ENCODE peak calls at places on chromosomes 7 and 10, in nine cellular contexts. One of them, this sample, is unnamed.

GRCh38 chr7:7761974-7762769 is 43.8 kb upstream of the RPA3 start:
- DNase-seq in WTC11: no peak
- DNase-seq in GM12864: no peak
- DNase-seq in brain microvascular endothelial cell: peak; percentile 33
- DNase-seq in fibroblast of mammary gland: peak; percentile 78
- DNase-seq in GM20000: peak; percentile 29
- DNase-seq in heart right ventricle: no peak
- DNase-seq in body of pancreas: no peak
- DNase-seq in CD4-positive, alpha-beta T cell: no peak
- DNase-seq in this sample: no peak

GRCh38 chr10:3805227-3805790 is 20.3 kb upstream of the KLF6 start:
- DNase-seq in GM20000: no peak
- DNase-seq in WTC11: no peak
- DNase-seq in heart right ventricle: no peak
- DNase-seq in CD4-positive, alpha-beta T cell: peak; percentile 35
- DNase-seq in body of pancreas: peak; percentile 67
- DNase-seq in brain microvascular endothelial cell: peak; percentile 92
- DNase-seq in fibroblast of mammary gland: peak; percentile 97
- DNase-seq in GM12864: no peak
- DNase-seq in this sample: no peak

GRCh38 chr10:54985732-54986131 is 184.7 kb upstream of the PCDH15 start:
- DNase-seq in brain microvascular endothelial cell: no peak
- DNase-seq in body of pancreas: no peak
- DNase-seq in WTC11: no peak
- DNase-seq in fibroblast of mammary gland: peak; percentile 17
- DNase-seq in GM12864: no peak
- DNase-seq in CD4-positive, alpha-beta T cell: no peak
- DNase-seq in heart right ventricle: no peak
- DNase-seq in GM20000: peak; percentile 6
- DNase-seq in this sample: no peak

GRCh38 chr10:5600908-5601307 is 65.5 kb downstream of the ASB13 start:
- DNase-seq in GM20000: no peak
- DNase-seq in GM12864: no peak
- DNase-seq in body of pancreas: no peak
- DNase-seq in fibroblast of mammary gland: no peak
- DNase-seq in CD4-positive, alpha-beta T cell: no peak
- DNase-seq in WTC11: no peak
- DNase-seq in brain microvascular endothelial cell: no peak
- DNase-seq in heart right ventricle: no peak
- DNase-seq in this sample: no peak

GRCh38 chr10:26095781-26096180 is 120.8 kb upstream of the GAD2 start:
- DNase-seq in GM20000: no peak
- DNase-seq in GM12864: no peak
- DNase-seq in WTC11: no peak
- DNase-seq in brain microvascular endothelial cell: no peak
- DNase-seq in fibroblast of mammary gland: no peak
- DNase-seq in CD4-positive, alpha-beta T cell: no peak
- DNase-seq in heart right ventricle: no peak
- DNase-seq in body of pancreas: no peak
- DNase-seq in this sample: no peak

GRCh38 chr10:17188644-17189172 is 12.8 kb downstream of the TRDMT1 start:
- DNase-seq in GM12864: no peak
- DNase-seq in brain microvascular endothelial cell: no peak
- DNase-seq in body of pancreas: no peak
- DNase-seq in GM20000: no peak
- DNase-seq in WTC11: no peak
- DNase-seq in fibroblast of mammary gland: no peak
- DNase-seq in CD4-positive, alpha-beta T cell: no peak
- DNase-seq in heart right ventricle: no peak
- DNase-seq in this sample: no peak

GRCh38 chr7:121011401-121011800 is 22.9 kb downstream of the CPED1 start:
- DNase-seq in WTC11: no peak
- DNase-seq in GM20000: no peak
- DNase-seq in CD4-positive, alpha-beta T cell: no peak
- DNase-seq in GM12864: no peak
- DNase-seq in brain microvascular endothelial cell: no peak
- DNase-seq in fibroblast of mammary gland: no peak
- DNase-seq in heart right ventricle: no peak
- DNase-seq in body of pancreas: no peak
- DNase-seq in this sample: no peak

GRCh38 chr10:33337335-33337854 is 2.9 kb upstream of the NRP1 start:
- DNase-seq in heart right ventricle: peak; percentile 21
- DNase-seq in body of pancreas: peak; percentile 52
- DNase-seq in fibroblast of mammary gland: peak; percentile 84
- DNase-seq in CD4-positive, alpha-beta T cell: no peak
- DNase-seq in GM12864: no peak
- DNase-seq in WTC11: no peak
- DNase-seq in brain microvascular endothelial cell: peak; percentile 81
- DNase-seq in GM20000: no peak
- DNase-seq in this sample: peak; percentile 26

GRCh38 chr7:107996072-107996824 is 6.7 kb downstream of the LAMB1 start:
- DNase-seq in heart right ventricle: no peak
- DNase-seq in brain microvascular endothelial cell: peak; percentile 57
- DNase-seq in WTC11: no peak
- DNase-seq in GM20000: no peak
- DNase-seq in body of pancreas: no peak
- DNase-seq in CD4-positive, alpha-beta T cell: no peak
- DNase-seq in GM12864: no peak
- DNase-seq in fibroblast of mammary gland: peak; percentile 61
- DNase-seq in this sample: no peak

GRCh38 chr7:103866919-103867318 is 122.5 kb downstream of the RELN start:
- DNase-seq in WTC11: no peak
- DNase-seq in body of pancreas: no peak
- DNase-seq in fibroblast of mammary gland: no peak
- DNase-seq in CD4-positive, alpha-beta T cell: no peak
- DNase-seq in heart right ventricle: no peak
- DNase-seq in GM12864: no peak
- DNase-seq in GM20000: no peak
- DNase-seq in brain microvascular endothelial cell: no peak
- DNase-seq in this sample: no peak

DNA sequence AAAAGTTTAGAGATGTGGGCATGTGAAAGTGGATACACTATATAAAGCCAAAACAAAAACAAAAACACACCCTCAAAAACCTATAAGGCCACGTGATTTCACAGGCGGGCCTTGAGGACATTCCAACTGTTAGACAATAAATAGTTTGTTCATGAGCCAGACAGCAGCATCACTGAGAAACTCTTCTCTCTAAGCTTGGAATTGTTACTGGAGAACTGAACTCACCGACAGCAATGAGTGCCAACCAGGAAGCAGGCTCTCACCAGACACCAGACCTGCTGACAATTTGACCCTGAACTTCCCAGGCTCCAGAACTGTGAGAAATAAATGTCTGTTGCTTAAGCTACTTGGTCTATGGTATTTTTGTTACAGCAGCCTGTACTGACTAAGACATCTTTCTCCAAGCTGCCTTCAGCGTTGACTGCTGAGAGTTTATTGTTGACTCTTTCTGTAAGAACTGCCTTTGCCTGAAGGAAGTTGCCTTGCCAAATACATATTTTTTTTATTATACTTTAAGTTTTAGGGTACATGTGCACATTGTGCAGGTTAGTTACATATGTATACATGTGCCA is 107.5 kb downstream of the EPDR1 start:
- DNase-seq in body of pancreas: no peak
- DNase-seq in fibroblast of mammary gland: peak; percentile 27
- DNase-seq in GM12864: no peak
- DNase-seq in CD4-positive, alpha-beta T cell: no peak
- DNase-seq in GM20000: no peak
- DNase-seq in WTC11: no peak
- DNase-seq in heart right ventricle: no peak
- DNase-seq in brain microvascular endothelial cell: peak; percentile 19
- DNase-seq in this sample: no peak
- TF ChIP-seq CTCF in body of pancreas: no peak
- TF ChIP-seq CTCF in fibroblast of mammary gland: no peak
- TF ChIP-seq CTCF in GM12864: no peak
- TF ChIP-seq CTCF in CD4-positive, alpha-beta T cell: no peak
- TF ChIP-seq CTCF in GM20000: no peak
- TF ChIP-seq CTCF in WTC11: no peak
- TF ChIP-seq CTCF in heart right ventricle: no peak
- TF ChIP-seq CTCF in brain microvascular endothelial cell: no peak
- TF ChIP-seq CTCF in this sample: no peak

GRCh38 chr7:91029688-91030087 is 234.5 kb upstream of the FZD1 start:
- DNase-seq in heart right ventricle: no peak
- DNase-seq in CD4-positive, alpha-beta T cell: no peak
- DNase-seq in WTC11: no peak
- DNase-seq in brain microvascular endothelial cell: no peak
- DNase-seq in GM20000: no peak
- DNase-seq in body of pancreas: no peak
- DNase-seq in fibroblast of mammary gland: no peak
- DNase-seq in GM12864: no peak
- DNase-seq in this sample: no peak

GRCh38 chr7:91034459-91035368 is 229.5 kb upstream of the FZD1 start:
- DNase-seq in brain microvascular endothelial cell: peak; percentile 56
- DNase-seq in fibroblast of mammary gland: peak; percentile 69
- DNase-seq in body of pancreas: peak; percentile 85
- DNase-seq in heart right ventricle: no peak
- DNase-seq in WTC11: peak; percentile 61
- DNase-seq in GM20000: peak; percentile 54
- DNase-seq in GM12864: no peak
- DNase-seq in CD4-positive, alpha-beta T cell: no peak
- DNase-seq in this sample: peak; percentile 62

GRCh38 chr7:91033574-91033973 is 230.7 kb upstream of the FZD1 start:
- DNase-seq in CD4-positive, alpha-beta T cell: no peak
- DNase-seq in GM20000: no peak
- DNase-seq in body of pancreas: no peak
- DNase-seq in GM12864: no peak
- DNase-seq in brain microvascular endothelial cell: no peak
- DNase-seq in WTC11: no peak
- DNase-seq in heart right ventricle: no peak
- DNase-seq in fibroblast of mammary gland: no peak
- DNase-seq in this sample: no peak

GRCh38 chr7:91030680-91031079 is 233.6 kb upstream of the FZD1 start:
- DNase-seq in fibroblast of mammary gland: no peak
- DNase-seq in GM20000: no peak
- DNase-seq in heart right ventricle: no peak
- DNase-seq in CD4-positive, alpha-beta T cell: no peak
- DNase-seq in body of pancreas: no peak
- DNase-seq in brain microvascular endothelial cell: no peak
- DNase-seq in GM12864: no peak
- DNase-seq in WTC11: no peak
- DNase-seq in this sample: no peak

GRCh38 chr7:91031757-91032156 is 232.5 kb upstream of the FZD1 start:
- DNase-seq in CD4-positive, alpha-beta T cell: no peak
- DNase-seq in brain microvascular endothelial cell: no peak
- DNase-seq in heart right ventricle: no peak
- DNase-seq in WTC11: peak; percentile 32
- DNase-seq in GM12864: no peak
- DNase-seq in GM20000: no peak
- DNase-seq in body of pancreas: no peak
- DNase-seq in fibroblast of mammary gland: no peak
- DNase-seq in this sample: no peak
- TF ChIP-seq CTCF in CD4-positive, alpha-beta T cell: no peak
- TF ChIP-seq CTCF in brain microvascular endothelial cell: no peak
- TF ChIP-seq CTCF in heart right ventricle: no peak
- TF ChIP-seq CTCF in WTC11: no peak
- TF ChIP-seq CTCF in GM12864: no peak
- TF ChIP-seq CTCF in GM20000: no peak
- TF ChIP-seq CTCF in body of pancreas: no peak
- TF ChIP-seq CTCF in fibroblast of mammary gland: no peak
- TF ChIP-seq CTCF in this sample: no peak

DNA sequence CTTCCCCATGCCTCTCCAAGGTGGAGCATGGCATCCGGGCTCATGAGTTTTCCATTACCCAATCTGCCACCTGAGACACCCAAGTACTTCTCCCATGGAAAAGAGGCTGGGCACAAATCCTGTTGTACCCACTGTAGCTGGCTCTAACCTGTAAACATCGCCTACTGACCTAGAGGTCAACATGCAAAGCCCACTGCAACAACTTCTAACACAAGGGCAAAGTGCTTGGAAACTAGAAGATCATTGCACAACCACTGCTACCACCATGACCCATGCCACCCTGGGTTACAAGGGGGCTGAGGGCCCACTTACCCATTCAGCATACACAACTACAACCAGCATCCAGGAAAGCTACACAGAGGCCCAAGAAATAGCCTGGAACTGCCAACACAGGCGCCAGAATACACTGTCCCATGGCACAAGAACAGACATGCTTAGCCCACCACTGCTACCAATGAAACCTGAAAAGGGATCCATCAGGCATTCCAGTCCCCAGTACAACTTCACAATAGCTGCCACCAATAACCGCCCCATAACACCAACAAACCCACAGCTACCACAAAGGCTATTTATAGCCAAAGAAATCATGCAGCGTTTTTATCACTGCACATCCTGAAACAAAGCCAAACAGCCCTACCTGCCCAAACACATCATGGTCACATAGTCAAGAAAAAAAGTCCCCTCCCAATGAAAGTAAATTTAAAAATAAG is 63.4 kb downstream of the RNF32 start:
- DNase-seq in body of pancreas: no peak
- DNase-seq in WTC11: no peak
- DNase-seq in brain microvascular endothelial cell: no peak
- DNase-seq in GM12864: no peak
- DNase-seq in fibroblast of mammary gland: no peak
- DNase-seq in heart right ventricle: no peak
- DNase-seq in CD4-positive, alpha-beta T cell: no peak
- DNase-seq in GM20000: no peak
- DNase-seq in this sample: no peak
- TF ChIP-seq CTCF in body of pancreas: no peak
- TF ChIP-seq CTCF in WTC11: no peak
- TF ChIP-seq CTCF in brain microvascular endothelial cell: no peak
- TF ChIP-seq CTCF in GM12864: no peak
- TF ChIP-seq CTCF in fibroblast of mammary gland: no peak
- TF ChIP-seq CTCF in heart right ventricle: no peak
- TF ChIP-seq CTCF in CD4-positive, alpha-beta T cell: no peak
- TF ChIP-seq CTCF in GM20000: no peak
- TF ChIP-seq CTCF in this sample: no peak

DNA sequence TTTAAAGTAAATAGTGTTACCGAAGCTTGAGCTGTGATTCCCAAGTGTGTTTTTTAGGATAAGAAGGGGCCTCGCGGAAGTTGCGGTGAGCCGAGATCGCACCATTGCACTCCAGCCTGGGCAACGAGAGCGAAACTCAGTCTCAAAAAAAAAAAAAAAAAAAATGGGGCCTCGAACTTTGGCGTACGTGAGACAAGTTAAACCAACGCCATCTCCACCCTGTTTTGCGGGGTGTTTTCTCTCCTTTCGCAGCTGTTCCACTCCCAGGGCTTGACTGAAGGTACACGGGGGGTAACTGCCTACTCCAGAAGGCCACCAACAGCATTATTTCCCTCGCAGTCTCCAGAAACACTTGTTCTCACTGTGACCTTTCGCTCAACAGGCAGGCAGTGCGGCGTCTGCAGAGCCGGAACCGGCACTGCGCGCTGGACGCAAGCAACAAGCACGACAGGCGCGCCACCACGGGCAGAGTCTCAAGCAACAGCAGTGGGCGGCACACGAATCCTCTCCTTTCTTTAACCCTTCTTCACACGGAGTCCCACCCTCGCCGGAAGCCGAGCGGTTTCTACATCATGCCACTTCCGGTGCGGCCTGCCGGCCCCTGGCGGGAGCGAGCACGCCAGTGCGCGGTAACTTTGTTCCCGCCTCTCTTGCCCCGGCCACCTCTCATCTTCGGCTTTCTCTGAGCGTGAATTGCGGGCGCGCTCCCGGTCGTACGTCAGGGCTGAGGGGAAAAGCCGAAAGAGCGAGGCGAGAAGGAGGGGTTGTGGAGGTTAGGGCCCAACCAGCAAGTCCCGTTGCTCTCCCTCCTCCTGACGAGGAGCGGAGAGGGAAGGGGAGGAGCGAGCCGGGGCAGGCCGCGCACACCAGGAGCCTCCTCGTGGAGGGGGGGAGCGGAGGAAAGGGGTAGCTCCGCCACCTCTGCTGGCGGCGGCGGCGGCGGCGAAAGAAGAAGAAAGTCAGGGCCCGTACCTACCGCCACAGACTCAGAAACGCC is 826 bp upstream of the CDK13 start:
- DNase-seq in CD4-positive, alpha-beta T cell: peak; percentile 95
- DNase-seq in brain microvascular endothelial cell: peak; percentile 99
- DNase-seq in heart right ventricle: peak; percentile 98
- DNase-seq in body of pancreas: peak; percentile 99
- DNase-seq in fibroblast of mammary gland: peak; percentile 99
- DNase-seq in WTC11: peak; percentile 98
- DNase-seq in GM12864: peak; percentile 98
- DNase-seq in GM20000: peak; percentile 93
- DNase-seq in this sample: peak; percentile 98
- TF ChIP-seq CTCF in CD4-positive, alpha-beta T cell: no peak
- TF ChIP-seq CTCF in brain microvascular endothelial cell: no peak
- TF ChIP-seq CTCF in heart right ventricle: no peak
- TF ChIP-seq CTCF in body of pancreas: no peak
- TF ChIP-seq CTCF in fibroblast of mammary gland: no peak
- TF ChIP-seq CTCF in WTC11: no peak
- TF ChIP-seq CTCF in GM12864: no peak
- TF ChIP-seq CTCF in GM20000: no peak
- TF ChIP-seq CTCF in this sample: no peak